ENCODE peak calls at places on chromosomes 6 and 20, in seven cellular contexts. One of them, this sample, is unnamed.

GRCh38 chr6:118617350-118617957 is 33.9 kb downstream of the CEP85L start:
- DNase-seq in breast epithelium: no peak
- DNase-seq in heart right ventricle: no peak
- DNase-seq in MCF 10A: no peak
- DNase-seq in cardiac fibroblast: no peak
- DNase-seq in fibroblast of lung: no peak
- DNase-seq in fibroblast of the aortic adventitia: no peak
- DNase-seq in this sample: no peak

GRCh38 chr6:2999621-3000455 is at the start of gene NQO2:
- DNase-seq in MCF 10A: peak
- DNase-seq in heart right ventricle: peak
- DNase-seq in fibroblast of the aortic adventitia: peak
- DNase-seq in breast epithelium: peak
- DNase-seq in cardiac fibroblast: peak
- DNase-seq in fibroblast of lung: peak
- DNase-seq in this sample: peak

GRCh38 chr6:128307671-128308070 is 212.7 kb downstream of the PTPRK start:
- DNase-seq in fibroblast of lung: no peak
- DNase-seq in cardiac fibroblast: no peak
- DNase-seq in breast epithelium: no peak
- DNase-seq in heart right ventricle: no peak
- DNase-seq in fibroblast of the aortic adventitia: peak
- DNase-seq in MCF 10A: no peak
- DNase-seq in this sample: no peak

GRCh38 chr6:42268835-42269204 is 51.2 kb upstream of the MRPS10 start:
- DNase-seq in MCF 10A: no peak
- DNase-seq in fibroblast of lung: no peak
- DNase-seq in cardiac fibroblast: no peak
- DNase-seq in fibroblast of the aortic adventitia: no peak
- DNase-seq in breast epithelium: no peak
- DNase-seq in heart right ventricle: no peak
- DNase-seq in this sample: no peak

GRCh38 chr6:30556964-30557682 is at the start of gene PRR3:
- DNase-seq in MCF 10A: peak
- DNase-seq in cardiac fibroblast: peak
- DNase-seq in fibroblast of lung: peak
- DNase-seq in heart right ventricle: peak
- DNase-seq in fibroblast of the aortic adventitia: peak
- DNase-seq in breast epithelium: peak
- DNase-seq in this sample: peak

GRCh38 chr6:39365281-39366074 is 43.0 kb upstream of the KCNK16 start:
- DNase-seq in cardiac fibroblast: no peak
- DNase-seq in fibroblast of lung: peak
- DNase-seq in breast epithelium: no peak
- DNase-seq in heart right ventricle: no peak
- DNase-seq in MCF 10A: peak
- DNase-seq in fibroblast of the aortic adventitia: no peak
- DNase-seq in this sample: no peak

GRCh38 chr20:51492167-51493092 is 50.1 kb downstream of the NFATC2 start:
- DNase-seq in heart right ventricle: peak
- DNase-seq in fibroblast of lung: peak
- DNase-seq in MCF 10A: no peak
- DNase-seq in cardiac fibroblast: peak
- DNase-seq in breast epithelium: no peak
- DNase-seq in fibroblast of the aortic adventitia: peak
- DNase-seq in this sample: peak

GRCh38 chr6:71254323-71254722 is 34.3 kb upstream of the OGFRL1 start:
- DNase-seq in heart right ventricle: no peak
- DNase-seq in breast epithelium: no peak
- DNase-seq in fibroblast of lung: no peak
- DNase-seq in cardiac fibroblast: no peak
- DNase-seq in MCF 10A: no peak
- DNase-seq in fibroblast of the aortic adventitia: no peak
- DNase-seq in this sample: no peak

GRCh38 chr6:45376310-45377040 is 1.3 kb downstream of the SUPT3H start:
- DNase-seq in heart right ventricle: no peak
- DNase-seq in breast epithelium: no peak
- DNase-seq in MCF 10A: no peak
- DNase-seq in fibroblast of the aortic adventitia: peak
- DNase-seq in cardiac fibroblast: peak
- DNase-seq in fibroblast of lung: peak
- DNase-seq in this sample: no peak

GRCh38 chr6:37862992-37863391 is 43.5 kb downstream of the ZFAND3 start:
- DNase-seq in breast epithelium: no peak
- DNase-seq in heart right ventricle: no peak
- DNase-seq in fibroblast of the aortic adventitia: peak
- DNase-seq in fibroblast of lung: no peak
- DNase-seq in cardiac fibroblast: no peak
- DNase-seq in MCF 10A: peak
- DNase-seq in this sample: no peak

GRCh38 chr6:145756170-145756662 is 20.9 kb upstream of the EPM2A start:
- DNase-seq in MCF 10A: peak
- DNase-seq in heart right ventricle: no peak
- DNase-seq in breast epithelium: peak
- DNase-seq in fibroblast of lung: peak
- DNase-seq in cardiac fibroblast: peak
- DNase-seq in fibroblast of the aortic adventitia: peak
- DNase-seq in this sample: no peak

GRCh38 chr6:106373502-106374239 is 13.2 kb downstream of the CRYBG1 start:
- DNase-seq in heart right ventricle: no peak
- DNase-seq in cardiac fibroblast: no peak
- DNase-seq in fibroblast of lung: no peak
- DNase-seq in fibroblast of the aortic adventitia: no peak
- DNase-seq in breast epithelium: no peak
- DNase-seq in MCF 10A: no peak
- DNase-seq in this sample: no peak

GRCh38 chr6:136403166-136403980 is 113.7 kb upstream of the BCLAF1 start:
- DNase-seq in fibroblast of the aortic adventitia: peak
- DNase-seq in breast epithelium: peak
- DNase-seq in cardiac fibroblast: peak
- DNase-seq in heart right ventricle: no peak
- DNase-seq in MCF 10A: peak
- DNase-seq in fibroblast of lung: peak
- DNase-seq in this sample: no peak

GRCh38 chr6:116969211-116969863 is 92.3 kb downstream of the RFX6 start:
- DNase-seq in MCF 10A: peak
- DNase-seq in heart right ventricle: no peak
- DNase-seq in cardiac fibroblast: peak
- DNase-seq in breast epithelium: no peak
- DNase-seq in fibroblast of lung: peak
- DNase-seq in fibroblast of the aortic adventitia: peak
- DNase-seq in this sample: peak

GRCh38 chr6:99282479-99283062 is 66.9 kb downstream of the FAXC start:
- DNase-seq in breast epithelium: no peak
- DNase-seq in cardiac fibroblast: peak
- DNase-seq in fibroblast of lung: peak
- DNase-seq in fibroblast of the aortic adventitia: peak
- DNase-seq in MCF 10A: peak
- DNase-seq in heart right ventricle: no peak
- DNase-seq in this sample: no peak

DNA sequence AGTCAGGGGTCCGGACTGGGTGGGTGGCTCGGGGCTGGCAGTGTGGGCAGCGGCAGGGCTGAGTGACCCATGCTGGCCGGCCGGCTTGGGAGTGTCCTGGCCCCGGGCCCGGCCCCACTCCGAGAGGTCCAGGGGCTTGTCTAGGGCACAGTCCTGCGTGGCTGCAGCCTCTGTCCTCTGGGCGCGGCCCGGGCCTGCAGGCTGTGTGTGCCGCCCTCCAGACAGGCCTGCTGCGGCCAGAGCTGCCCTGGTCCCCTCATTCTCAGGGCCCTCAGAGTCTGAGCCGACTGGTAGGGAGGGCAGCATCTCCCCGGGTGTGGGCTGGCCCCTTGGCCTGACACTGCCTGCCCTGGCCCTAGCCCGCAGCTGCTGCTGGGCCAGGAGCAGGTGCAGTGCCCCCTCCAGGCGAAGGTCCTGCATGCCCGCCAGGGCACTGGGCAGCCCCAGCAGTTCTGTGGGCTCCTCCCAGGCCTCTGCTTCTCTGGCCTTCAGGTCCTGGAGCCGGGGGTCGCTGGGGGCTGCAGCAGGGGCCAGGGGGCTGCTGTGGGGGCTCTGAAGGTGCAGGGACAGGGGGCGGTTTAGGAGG is 6.9 kb upstream of the CABLES2 start:
- DNase-seq in breast epithelium: no peak
- DNase-seq in fibroblast of the aortic adventitia: no peak
- DNase-seq in MCF 10A: no peak
- DNase-seq in cardiac fibroblast: no peak
- DNase-seq in fibroblast of lung: no peak
- DNase-seq in heart right ventricle: no peak
- DNase-seq in this sample: peak
- TF ChIP-seq CTCF in breast epithelium: no peak
- TF ChIP-seq CTCF in fibroblast of the aortic adventitia: no peak
- TF ChIP-seq CTCF in MCF 10A: peak
- TF ChIP-seq CTCF in cardiac fibroblast: peak
- TF ChIP-seq CTCF in fibroblast of lung: no peak
- TF ChIP-seq CTCF in heart right ventricle: no peak
- TF ChIP-seq CTCF in this sample: no peak

DNA sequence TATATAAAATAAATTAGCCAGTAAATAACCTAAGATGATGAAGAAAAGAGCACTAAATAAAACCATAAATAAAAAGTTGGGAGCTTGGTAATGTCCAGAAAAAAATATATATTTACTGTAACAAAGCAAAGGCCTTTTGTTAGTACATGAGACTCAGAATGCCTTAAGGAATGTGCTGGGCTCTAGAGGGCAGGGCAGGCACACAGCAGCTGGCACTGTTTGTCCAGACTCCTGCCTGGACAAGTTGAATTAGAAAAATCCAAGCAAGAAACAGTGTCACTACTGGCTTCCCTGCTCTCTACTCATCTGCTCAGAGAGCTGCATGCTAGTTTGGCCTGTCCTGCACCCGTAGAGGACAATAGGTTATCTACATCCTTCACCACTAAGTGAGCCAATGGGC is 8.8 kb downstream of the DEFB129 start:
- DNase-seq in heart right ventricle: no peak
- DNase-seq in breast epithelium: no peak
- DNase-seq in MCF 10A: peak
- DNase-seq in fibroblast of lung: peak
- DNase-seq in cardiac fibroblast: peak
- DNase-seq in fibroblast of the aortic adventitia: peak
- DNase-seq in this sample: no peak
- TF ChIP-seq CTCF in heart right ventricle: no peak
- TF ChIP-seq CTCF in breast epithelium: no peak
- TF ChIP-seq CTCF in MCF 10A: peak
- TF ChIP-seq CTCF in fibroblast of lung: peak
- TF ChIP-seq CTCF in cardiac fibroblast: peak
- TF ChIP-seq CTCF in fibroblast of the aortic adventitia: peak
- TF ChIP-seq CTCF in this sample: no peak

GRCh38 chr20:56974499-56975250 is 291.8 kb downstream of the BMP7 start:
- DNase-seq in heart right ventricle: no peak
- DNase-seq in MCF 10A: peak
- DNase-seq in cardiac fibroblast: peak
- DNase-seq in fibroblast of lung: peak
- DNase-seq in breast epithelium: peak
- DNase-seq in fibroblast of the aortic adventitia: no peak
- DNase-seq in this sample: peak
- TF ChIP-seq CTCF in heart right ventricle: peak
- TF ChIP-seq CTCF in MCF 10A: peak
- TF ChIP-seq CTCF in cardiac fibroblast: no peak
- TF ChIP-seq CTCF in fibroblast of lung: peak
- TF ChIP-seq CTCF in breast epithelium: peak
- TF ChIP-seq CTCF in fibroblast of the aortic adventitia: peak
- TF ChIP-seq CTCF in this sample: peak

GRCh38 chr6:161374971-161375873 is 101.4 kb upstream of the AGPAT4 start:
- DNase-seq in MCF 10A: peak
- DNase-seq in breast epithelium: peak
- DNase-seq in cardiac fibroblast: peak
- DNase-seq in fibroblast of the aortic adventitia: peak
- DNase-seq in fibroblast of lung: peak
- DNase-seq in heart right ventricle: peak
- DNase-seq in this sample: peak
- TF ChIP-seq CTCF in MCF 10A: peak
- TF ChIP-seq CTCF in breast epithelium: no peak
- TF ChIP-seq CTCF in cardiac fibroblast: peak
- TF ChIP-seq CTCF in fibroblast of the aortic adventitia: no peak
- TF ChIP-seq CTCF in fibroblast of lung: peak
- TF ChIP-seq CTCF in heart right ventricle: peak
- TF ChIP-seq CTCF in this sample: no peak

DNA sequence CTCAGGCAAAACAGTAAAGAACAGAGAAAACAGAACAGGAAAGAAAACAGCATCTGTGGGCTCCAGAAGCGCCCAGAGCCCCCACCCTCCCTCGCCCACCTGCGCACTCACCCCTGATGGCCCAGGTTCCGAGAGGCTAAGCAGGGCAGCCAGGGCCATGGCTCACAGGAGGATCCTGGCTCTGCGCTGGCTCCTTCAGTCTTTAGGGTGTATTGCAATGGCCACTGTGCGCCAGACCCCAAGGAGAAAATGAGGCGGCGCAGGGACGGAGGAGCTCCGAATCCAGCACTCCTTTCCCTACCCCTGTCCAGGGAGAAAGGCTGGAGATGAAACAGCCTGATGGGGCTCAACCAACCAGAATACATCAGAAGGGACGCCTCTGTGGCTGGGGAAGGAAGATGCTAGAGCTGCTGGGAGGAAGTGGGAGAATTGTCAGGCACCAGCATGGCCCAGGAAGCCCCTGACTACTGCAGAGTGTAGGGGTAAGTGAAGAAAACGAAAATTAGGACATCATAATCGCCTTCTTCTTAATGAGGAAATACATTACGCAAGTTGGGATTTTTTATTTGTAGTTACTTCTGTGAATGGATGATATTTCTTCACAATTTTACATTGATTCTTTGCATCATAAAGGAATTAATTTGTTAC is 49.0 kb downstream of the COL11A2 start:
- DNase-seq in heart right ventricle: no peak
- DNase-seq in cardiac fibroblast: no peak
- DNase-seq in breast epithelium: no peak
- DNase-seq in fibroblast of the aortic adventitia: no peak
- DNase-seq in fibroblast of lung: no peak
- DNase-seq in MCF 10A: no peak
- DNase-seq in this sample: no peak
- TF ChIP-seq CTCF in heart right ventricle: no peak
- TF ChIP-seq CTCF in cardiac fibroblast: peak
- TF ChIP-seq CTCF in breast epithelium: no peak
- TF ChIP-seq CTCF in fibroblast of the aortic adventitia: no peak
- TF ChIP-seq CTCF in fibroblast of lung: no peak
- TF ChIP-seq CTCF in MCF 10A: no peak
- TF ChIP-seq CTCF in this sample: peak